ENCODE peak calls at places on chromosomes 6 and 20, in seven cellular contexts. One of them, this sample, is unnamed.

GRCh38 chr20:671252-672030 is 4.2 kb downstream of the SCRT2 start:
- DNase-seq in IMR-90: no peak
- DNase-seq in GM23338: no peak
- DNase-seq in CD8-positive, alpha-beta T cell: no peak
- DNase-seq in testis: no peak
- DNase-seq in cardiac muscle cell: no peak
- DNase-seq in right lobe of liver: no peak
- DNase-seq in this sample: no peak

GRCh38 chr20:6140947-6141346 is 18.1 kb upstream of the FERMT1 start:
- DNase-seq in IMR-90: no peak
- DNase-seq in GM23338: peak
- DNase-seq in CD8-positive, alpha-beta T cell: no peak
- DNase-seq in testis: peak
- DNase-seq in cardiac muscle cell: no peak
- DNase-seq in right lobe of liver: no peak
- DNase-seq in this sample: peak

GRCh38 chr6:105645166-105645565 is 242.3 kb upstream of the PREP start:
- DNase-seq in IMR-90: no peak
- DNase-seq in GM23338: no peak
- DNase-seq in CD8-positive, alpha-beta T cell: no peak
- DNase-seq in testis: no peak
- DNase-seq in cardiac muscle cell: no peak
- DNase-seq in right lobe of liver: no peak
- DNase-seq in this sample: no peak

GRCh38 chr6:139308936-139309603 is 17.3 kb upstream of the TXLNB start:
- DNase-seq in IMR-90: peak
- DNase-seq in GM23338: no peak
- DNase-seq in CD8-positive, alpha-beta T cell: no peak
- DNase-seq in testis: no peak
- DNase-seq in cardiac muscle cell: peak
- DNase-seq in right lobe of liver: peak
- DNase-seq in this sample: no peak

GRCh38 chr20:3239026-3239866 is at the start of gene SLC4A11:
- DNase-seq in IMR-90: peak
- DNase-seq in GM23338: peak
- DNase-seq in CD8-positive, alpha-beta T cell: peak
- DNase-seq in testis: peak
- DNase-seq in cardiac muscle cell: peak
- DNase-seq in right lobe of liver: no peak
- DNase-seq in this sample: peak

GRCh38 chr6:37056439-37057127 is 51.1 kb downstream of the FGD2 start:
- DNase-seq in IMR-90: peak
- DNase-seq in GM23338: peak
- DNase-seq in CD8-positive, alpha-beta T cell: no peak
- DNase-seq in testis: no peak
- DNase-seq in cardiac muscle cell: no peak
- DNase-seq in right lobe of liver: no peak
- DNase-seq in this sample: peak

GRCh38 chr6:15166121-15166520 is 79.7 kb upstream of the JARID2 start:
- DNase-seq in IMR-90: no peak
- DNase-seq in GM23338: no peak
- DNase-seq in CD8-positive, alpha-beta T cell: no peak
- DNase-seq in testis: no peak
- DNase-seq in cardiac muscle cell: no peak
- DNase-seq in right lobe of liver: no peak
- DNase-seq in this sample: no peak

GRCh38 chr20:10633708-10634107 is 40.1 kb downstream of the JAG1 start:
- DNase-seq in IMR-90: no peak
- DNase-seq in GM23338: no peak
- DNase-seq in CD8-positive, alpha-beta T cell: no peak
- DNase-seq in testis: no peak
- DNase-seq in cardiac muscle cell: no peak
- DNase-seq in right lobe of liver: no peak
- DNase-seq in this sample: no peak

GRCh38 chr6:16236648-16237199 is 1.7 kb upstream of the GMPR start:
- DNase-seq in IMR-90: peak
- DNase-seq in GM23338: no peak
- DNase-seq in CD8-positive, alpha-beta T cell: no peak
- DNase-seq in testis: peak
- DNase-seq in cardiac muscle cell: peak
- DNase-seq in right lobe of liver: peak
- DNase-seq in this sample: no peak

GRCh38 chr6:75130784-75131183 is 75.1 kb downstream of the COL12A1 start:
- DNase-seq in IMR-90: peak
- DNase-seq in GM23338: peak
- DNase-seq in CD8-positive, alpha-beta T cell: no peak
- DNase-seq in testis: no peak
- DNase-seq in cardiac muscle cell: peak
- DNase-seq in right lobe of liver: no peak
- DNase-seq in this sample: no peak

GRCh38 chr6:36692220-36692619 is 5.4 kb upstream of the RAB44 start:
- DNase-seq in IMR-90: no peak
- DNase-seq in GM23338: no peak
- DNase-seq in CD8-positive, alpha-beta T cell: no peak
- DNase-seq in testis: no peak
- DNase-seq in cardiac muscle cell: no peak
- DNase-seq in right lobe of liver: no peak
- DNase-seq in this sample: peak

GRCh38 chr6:42819803-42820508 is 38.1 kb downstream of the BICRAL start:
- DNase-seq in IMR-90: no peak
- DNase-seq in GM23338: peak
- DNase-seq in CD8-positive, alpha-beta T cell: peak
- DNase-seq in testis: no peak
- DNase-seq in cardiac muscle cell: peak
- DNase-seq in right lobe of liver: no peak
- DNase-seq in this sample: peak

GRCh38 chr6:32153252-32153834 is 598 bp upstream of the PPT2 start:
- DNase-seq in IMR-90: peak
- DNase-seq in GM23338: peak
- DNase-seq in CD8-positive, alpha-beta T cell: no peak
- DNase-seq in testis: no peak
- DNase-seq in cardiac muscle cell: no peak
- DNase-seq in right lobe of liver: no peak
- DNase-seq in this sample: peak

GRCh38 chr6:32152414-32153251 is 894 bp upstream of the PRRT1 start:
- DNase-seq in IMR-90: peak
- DNase-seq in GM23338: peak
- DNase-seq in CD8-positive, alpha-beta T cell: no peak
- DNase-seq in testis: peak
- DNase-seq in cardiac muscle cell: peak
- DNase-seq in right lobe of liver: no peak
- DNase-seq in this sample: peak

GRCh38 chr6:32154514-32155161 is 697 bp downstream of the PPT2 start:
- DNase-seq in IMR-90: peak
- DNase-seq in GM23338: peak
- DNase-seq in CD8-positive, alpha-beta T cell: peak
- DNase-seq in testis: peak
- DNase-seq in cardiac muscle cell: peak
- DNase-seq in right lobe of liver: peak
- DNase-seq in this sample: peak

GRCh38 chr6:32151885-32152311 is at the start of gene PRRT1:
- DNase-seq in IMR-90: no peak
- DNase-seq in GM23338: peak
- DNase-seq in CD8-positive, alpha-beta T cell: no peak
- DNase-seq in testis: no peak
- DNase-seq in cardiac muscle cell: no peak
- DNase-seq in right lobe of liver: no peak
- DNase-seq in this sample: peak

GRCh38 chr6:32153835-32154513 is at the start of gene PPT2:
- DNase-seq in IMR-90: peak
- DNase-seq in GM23338: peak
- DNase-seq in CD8-positive, alpha-beta T cell: peak
- DNase-seq in testis: peak
- DNase-seq in cardiac muscle cell: peak
- DNase-seq in right lobe of liver: peak
- DNase-seq in this sample: peak
- TF ChIP-seq CTCF in IMR-90: no peak
- TF ChIP-seq CTCF in GM23338: no peak
- TF ChIP-seq CTCF in CD8-positive, alpha-beta T cell: no peak
- TF ChIP-seq CTCF in testis: no peak
- TF ChIP-seq CTCF in cardiac muscle cell: no peak
- TF ChIP-seq CTCF in right lobe of liver: no peak
- TF ChIP-seq CTCF in this sample: no peak

DNA sequence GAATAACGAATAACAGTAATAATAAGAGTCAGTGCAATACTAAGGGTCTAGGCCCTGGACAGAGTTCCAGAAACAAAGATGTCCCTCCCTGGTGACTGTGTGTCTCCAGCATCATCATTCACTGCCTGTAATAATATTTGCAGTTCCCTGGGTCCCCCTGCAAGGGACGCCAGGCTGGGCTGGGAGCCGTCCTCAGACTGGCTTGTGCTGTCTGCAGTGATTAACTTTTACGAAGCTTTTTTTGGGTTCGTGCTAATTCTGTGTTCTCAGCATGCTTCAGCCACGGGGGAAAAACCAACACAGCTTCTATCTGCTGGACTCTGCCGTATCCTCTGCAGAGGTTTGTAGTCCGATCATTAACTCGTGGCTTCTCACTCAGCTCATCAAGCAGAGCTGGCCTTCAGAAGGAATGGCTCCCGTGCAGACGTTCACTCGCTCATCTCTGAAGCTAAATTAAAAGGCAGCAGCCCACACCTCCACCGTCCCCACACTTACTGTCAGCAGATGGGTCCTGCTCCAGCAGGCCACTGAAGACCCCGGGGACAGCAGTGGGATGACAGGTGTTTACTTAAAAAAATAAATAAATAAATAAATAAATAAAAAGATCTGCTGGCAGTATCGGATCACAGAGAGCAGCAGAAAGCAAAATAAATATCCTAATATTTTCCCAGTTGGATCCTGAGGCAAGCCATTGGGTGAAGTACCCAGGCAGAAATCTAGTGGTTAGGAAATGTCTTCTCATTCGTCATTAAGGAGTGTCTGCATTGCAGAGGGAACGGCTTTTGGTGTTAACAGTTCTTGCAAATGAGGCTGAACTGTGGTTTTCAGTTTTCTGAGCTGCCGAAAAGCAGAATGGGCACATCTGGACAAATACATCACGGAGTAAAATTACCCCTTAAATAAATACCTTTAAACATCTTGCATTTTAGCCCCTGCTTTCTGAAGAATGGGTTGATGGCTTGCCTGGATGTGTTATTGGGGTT is 82.0 kb upstream of the MPC1 start:
- DNase-seq in IMR-90: no peak
- DNase-seq in GM23338: no peak
- DNase-seq in CD8-positive, alpha-beta T cell: no peak
- DNase-seq in testis: no peak
- DNase-seq in cardiac muscle cell: no peak
- DNase-seq in right lobe of liver: no peak
- DNase-seq in this sample: no peak
- H3K27ac ChIP-seq in IMR-90: no peak
- H3K27ac ChIP-seq in GM23338: no peak
- H3K27ac ChIP-seq in CD8-positive, alpha-beta T cell: no peak
- H3K27ac ChIP-seq in testis: no peak
- H3K27ac ChIP-seq in cardiac muscle cell: no peak
- H3K27ac ChIP-seq in right lobe of liver: no peak
- H3K27ac ChIP-seq in this sample: no peak

DNA sequence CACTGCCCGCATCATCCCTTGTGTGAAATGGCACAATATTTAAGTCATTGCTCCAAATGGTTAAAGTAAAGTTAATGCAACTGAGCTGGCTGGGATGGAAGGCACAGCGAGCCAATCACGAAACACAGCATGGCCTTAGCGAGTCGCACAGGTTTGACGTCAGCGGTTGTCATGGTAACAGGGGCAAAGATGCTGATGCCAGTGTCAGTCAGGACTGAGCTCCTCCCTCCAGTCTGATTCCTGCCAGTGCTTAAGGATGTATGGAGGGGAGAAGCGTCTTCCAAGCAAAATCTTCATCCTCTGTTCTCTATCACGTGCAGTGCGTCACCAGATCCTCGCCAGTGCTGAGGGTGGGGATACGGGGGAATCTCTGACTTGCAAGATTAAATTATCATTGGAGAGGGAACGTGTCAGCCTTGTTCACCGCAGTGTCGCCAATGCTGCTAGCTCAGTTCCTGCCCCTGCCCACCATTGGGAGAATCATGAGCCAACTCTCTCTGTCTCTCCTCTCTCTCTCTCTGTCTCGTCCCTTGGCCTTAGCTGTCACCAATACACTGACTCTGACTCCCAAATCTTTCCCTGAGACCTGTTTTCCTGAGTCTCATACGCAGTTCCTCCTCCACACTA is 24.5 kb downstream of the TSPYL4 start:
- DNase-seq in IMR-90: peak
- DNase-seq in GM23338: peak
- DNase-seq in CD8-positive, alpha-beta T cell: no peak
- DNase-seq in testis: peak
- DNase-seq in cardiac muscle cell: peak
- DNase-seq in right lobe of liver: peak
- DNase-seq in this sample: peak
- H3K4me3 ChIP-seq in IMR-90: peak
- H3K4me3 ChIP-seq in GM23338: peak
- H3K4me3 ChIP-seq in CD8-positive, alpha-beta T cell: no peak
- H3K4me3 ChIP-seq in testis: no peak
- H3K4me3 ChIP-seq in cardiac muscle cell: no peak
- H3K4me3 ChIP-seq in right lobe of liver: no peak
- H3K4me3 ChIP-seq in this sample: no peak

GRCh38 chr6:150894935-150895686 is 29.6 kb downstream of the MTHFD1L start:
- DNase-seq in IMR-90: peak
- DNase-seq in GM23338: no peak
- DNase-seq in CD8-positive, alpha-beta T cell: no peak
- DNase-seq in testis: no peak
- DNase-seq in cardiac muscle cell: peak
- DNase-seq in right lobe of liver: no peak
- DNase-seq in this sample: no peak

GRCh38 chr6:150890346-150890745 is 24.8 kb downstream of the MTHFD1L start:
- DNase-seq in IMR-90: no peak
- DNase-seq in GM23338: no peak
- DNase-seq in CD8-positive, alpha-beta T cell: no peak
- DNase-seq in testis: no peak
- DNase-seq in cardiac muscle cell: no peak
- DNase-seq in right lobe of liver: no peak
- DNase-seq in this sample: no peak

GRCh38 chr6:150887978-150888563 is 22.6 kb downstream of the MTHFD1L start:
- DNase-seq in IMR-90: no peak
- DNase-seq in GM23338: no peak
- DNase-seq in CD8-positive, alpha-beta T cell: no peak
- DNase-seq in testis: no peak
- DNase-seq in cardiac muscle cell: no peak
- DNase-seq in right lobe of liver: no peak
- DNase-seq in this sample: no peak

GRCh38 chr6:150894191-150894744 is 28.8 kb downstream of the MTHFD1L start:
- DNase-seq in IMR-90: no peak
- DNase-seq in GM23338: no peak
- DNase-seq in CD8-positive, alpha-beta T cell: no peak
- DNase-seq in testis: no peak
- DNase-seq in cardiac muscle cell: no peak
- DNase-seq in right lobe of liver: no peak
- DNase-seq in this sample: no peak

DNA sequence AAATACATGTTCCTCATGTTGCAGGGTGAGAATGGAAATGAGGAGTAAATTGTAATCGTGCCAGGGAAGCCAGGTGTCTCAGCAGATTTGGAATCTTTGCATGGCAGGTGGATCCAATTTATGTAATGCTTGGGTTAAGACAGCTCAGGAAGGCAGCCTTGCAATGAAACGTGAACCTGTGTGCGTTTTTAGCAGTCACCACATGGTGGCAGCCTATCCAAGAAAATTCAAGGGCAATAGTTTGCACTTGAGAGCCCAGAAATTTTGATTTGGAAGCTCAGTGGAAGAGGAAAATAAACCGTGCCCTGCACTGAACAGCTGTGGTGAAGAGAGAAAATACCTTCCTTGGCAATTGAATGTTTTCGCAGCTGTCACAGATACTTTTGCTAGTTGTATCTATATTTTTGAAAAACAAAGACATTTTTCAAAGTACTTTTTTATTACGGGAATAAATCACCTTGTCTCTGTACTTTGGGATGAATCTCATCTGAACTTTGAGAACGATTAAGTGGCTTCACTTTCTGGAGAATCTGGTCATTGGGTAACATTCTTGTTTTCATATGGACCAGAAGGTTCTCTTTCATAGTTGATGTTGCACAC is 26.5 kb downstream of the MTHFD1L start:
- DNase-seq in IMR-90: peak
- DNase-seq in GM23338: peak
- DNase-seq in CD8-positive, alpha-beta T cell: peak
- DNase-seq in testis: peak
- DNase-seq in cardiac muscle cell: peak
- DNase-seq in right lobe of liver: peak
- DNase-seq in this sample: peak
- TF ChIP-seq CTCF in IMR-90: peak
- TF ChIP-seq CTCF in GM23338: peak
- TF ChIP-seq CTCF in CD8-positive, alpha-beta T cell: peak
- TF ChIP-seq CTCF in testis: peak
- TF ChIP-seq CTCF in cardiac muscle cell: peak
- TF ChIP-seq CTCF in right lobe of liver: peak
- TF ChIP-seq CTCF in this sample: peak

This sample was measured in endodermal cell.